ENCODE peak calls at places on chromosomes 3 and 15, in four cellular contexts. X, S, F and P are unnamed samples.

GRCh38 chr3:194691481-194692281 is 6.0 kb downstream of the FAM43A start:
- DNase-seq in X (no peak), S (no peak), F (no peak), P (no peak)

GRCh38 chr15:65937476-65937875 is 68.2 kb downstream of the RAB11A start:
- DNase-seq in X (no peak), S (peak), F (peak), P (peak)

GRCh38 chr15:90160781-90161727 is 40.1 kb upstream of the SEMA4B start:
- DNase-seq in X (no peak), S (no peak), F (no peak), P (no peak)

GRCh38 chr3:35422826-35423601 is 216.3 kb upstream of the ARPP21 start:
- DNase-seq in X (no peak), S (no peak), F (no peak), P (no peak)

GRCh38 chr15:90706394-90707327 is 10.5 kb upstream of the BLM start:
- DNase-seq in X (no peak), S (no peak), F (peak), P (no peak)

GRCh38 chr15:29470794-29471193 is 201.2 kb upstream of the NSMCE3 start:
- DNase-seq in X (no peak), S (no peak), F (no peak), P (no peak)

GRCh38 chr15:60000824-60001641 is 3.1 kb upstream of the FOXB1 start:
- DNase-seq in X (no peak), S (no peak), F (no peak), P (no peak)

GRCh38 chr3:152281032-152281713 is 12.4 kb downstream of the MBNL1 start:
- DNase-seq in X (no peak), S (no peak), F (peak), P (no peak)

GRCh38 chr15:68401496-68402431 is 30.2 kb downstream of the ITGA11 start:
- DNase-seq in X (no peak), S (no peak), F (peak), P (no peak)

GRCh38 chr3:163335429-163335828 is 1742.9 kb downstream of the SI start:
- DNase-seq in X (no peak), S (no peak), F (no peak), P (no peak)

GRCh38 chr15:79953951-79954444 is 17.0 kb downstream of the BCL2A1 start:
- DNase-seq in X (no peak), S (no peak), F (no peak), P (no peak)

GRCh38 chr3:5929027-5929426 is 741.5 kb downstream of the EDEM1 start:
- DNase-seq in X (no peak), S (no peak), F (no peak), P (no peak)

GRCh38 chr15:63434567-63435219 is 53.0 kb upstream of the CA12 start:
- DNase-seq in X (no peak), S (no peak), F (no peak), P (no peak)

GRCh38 chr3:14565791-14566588 is 25.8 kb upstream of the GRIP2 start:
- DNase-seq in X (no peak), S (no peak), F (peak), P (no peak)

GRCh38 chr15:33737687-33738606 is 230.3 kb upstream of the CHRM5 start:
- DNase-seq in X (no peak), S (peak), F (peak), P (no peak)

GRCh38 chr15:70526221-70526973 is 237.0 kb downstream of the UACA start:
- DNase-seq in X (no peak), S (no peak), F (peak), P (no peak)

GRCh38 chr3:172256101-172256687 is 192.1 kb downstream of the GHSR start:
- DNase-seq in X (no peak), S (peak), F (peak), P (peak)